ENCODE peak calls at places on chromosome 19, in five cellular contexts. Q is pancreas, I is Calu3, X is sigmoid colon, B is endothelial cell. K is an unnamed sample.

GRCh38 chr19:38183227-38183914 is 40.7 kb downstream of the DPF1 start:
- DNase-seq in Q (no peak), I (no peak), X (no peak), B (peak), K (no peak)

GRCh38 chr19:1090731-1091543 is 4.2 kb downstream of the POLR2E start:
- DNase-seq in Q (no peak), I (no peak), X (no peak), B (no peak), K (no peak)

GRCh38 chr19:35269425-35270117 is 809 bp downstream of the USF2 start:
- DNase-seq in Q (peak), I (peak), X (peak), B (peak), K (peak)

GRCh38 chr19:52961981-52962380 is 700 bp downstream of the ZNF816 start:
- DNase-seq in Q (no peak), I (no peak), X (no peak), B (no peak), K (no peak)

GRCh38 chr19:16435999-16436650 is 35.6 kb downstream of the EPS15L1 start:
- DNase-seq in Q (no peak), I (no peak), X (no peak), B (no peak), K (no peak)

GRCh38 chr19:4877753-4878490 is 10.5 kb upstream of the PLIN3 start:
- DNase-seq in Q (no peak), I (no peak), X (peak), B (no peak), K (no peak)

GRCh38 chr19:8610041-8610927 is at the start of gene ADAMTS10:
- DNase-seq in Q (no peak), I (no peak), X (peak), B (peak), K (peak)

GRCh38 chr19:2476451-2477140 is 669 bp downstream of the GADD45B start:
- DNase-seq in Q (peak), I (no peak), X (peak), B (no peak), K (peak)

GRCh38 chr19:8334458-8335342 is 8.4 kb downstream of the KANK3 start:
- DNase-seq in Q (no peak), I (peak), X (no peak), B (peak), K (no peak)

GRCh38 chr19:45340899-45341453 is 426 bp downstream of the KLC3 start:
- DNase-seq in Q (no peak), I (peak), X (no peak), B (no peak), K (peak)